ENCODE peak calls at places on chromosomes 16 and 17, in six cellular contexts. Z, X, O, T, M and F are unnamed samples. For H3K4me1, the result is how much of the 10 kb centered on the place peaks cover.

GRCh38 chr17:62626719-62627218 is 701 bp upstream of the MRC2 start:
- DNase-seq in Z (no peak), X (no peak), O (no peak), T (peak), M (peak), F (no peak)

GRCh38 chr17:27956601-27957445 is 63.7 kb upstream of the LYRM9 start:
- DNase-seq in Z (no peak), X (no peak), O (no peak), T (no peak), M (peak), F (peak)

GRCh38 chr17:78324391-78325075 is 35.3 kb downstream of the SOCS3 start:
- DNase-seq in Z (peak), X (no peak), O (no peak), T (peak), M (peak), F (peak)

GRCh38 chr16:82045471-82046178 is 10.6 kb downstream of the HSD17B2 start:
- DNase-seq in Z (no peak), X (no peak), O (no peak), T (no peak), M (no peak), F (no peak)

GRCh38 chr16:67110136-67110847 is 551 bp downstream of the PHAF1 start:
- DNase-seq in Z (no peak), X (peak), O (no peak), T (no peak), M (peak), F (no peak)

GRCh38 chr16:12089492-12090161 is 113.1 kb downstream of the SNX29 start:
- DNase-seq in Z (no peak), X (peak), O (peak), T (peak), M (peak), F (peak)

GRCh38 chr16:79411805-79412204 is 188.7 kb downstream of the MAF start:
- DNase-seq in Z (no peak), X (no peak), O (no peak), T (no peak), M (no peak), F (no peak)

GRCh38 chr17:71176928-71177443 is 943.8 kb upstream of the SOX9 start:
- DNase-seq in Z (no peak), X (no peak), O (no peak), T (no peak), M (no peak), F (no peak)

GRCh38 chr17:66423436-66423922 is 121.1 kb downstream of the PRKCA start:
- DNase-seq in Z (no peak), X (no peak), O (no peak), T (no peak), M (no peak), F (no peak)

GRCh38 chr17:58083491-58084316 is 485 bp downstream of the DYNLL2 start:
- DNase-seq in Z (peak), X (peak), O (peak), T (peak), M (peak), F (peak)

GRCh38 chr16:73020409-73020884 is 27.5 kb downstream of the ZFHX3 start:
- DNase-seq in Z (peak), X (no peak), O (peak), T (peak), M (peak), F (peak)

GRCh38 chr17:48528153-48528912 is 2.5 kb downstream of the HOXB1 start:
- DNase-seq in Z (no peak), X (no peak), O (no peak), T (no peak), M (no peak), F (peak)

GRCh38 chr16:55955845-55956244 is 80.7 kb upstream of the CES5A start:
- DNase-seq in Z (peak), X (no peak), O (no peak), T (peak), M (no peak), F (no peak)

GRCh38 chr17:58084317-58084981 is 1.2 kb downstream of the DYNLL2 start:
- DNase-seq in Z (no peak), X (peak), O (peak), T (peak), M (peak), F (peak)

GRCh38 chr17:21043296-21044232 is 753 bp upstream of the USP22 start:
- DNase-seq in Z (peak), X (peak), O (peak), T (peak), M (peak), F (peak)

GRCh38 chr17:21042434-21043295 is at the start of gene USP22:
- DNase-seq in Z (no peak), X (peak), O (peak), T (no peak), M (no peak), F (peak)

GRCh38 chr17:21041753-21042433 is 918 bp downstream of the USP22 start:
- DNase-seq in Z (peak), X (peak), O (peak), T (peak), M (peak), F (peak)

GRCh38 chr17:21037117-21037803 is 5.6 kb downstream of the USP22 start:
- DNase-seq in Z (no peak), X (no peak), O (no peak), T (no peak), M (no peak), F (no peak)

GRCh38 chr17:21039839-21040575 is 2.8 kb downstream of the USP22 start:
- DNase-seq in Z (no peak), X (peak), O (no peak), T (no peak), M (peak), F (no peak)
- H3K4me1 ChIP-seq in Z (half or more), X (half or more), O (half or more), T (half or more), M (under half), F (under half)

GRCh38 chr16:75644240-75645012 is 3.0 kb downstream of the KARS1 start:
- DNase-seq in Z (no peak), X (peak), O (no peak), T (no peak), M (no peak), F (no peak)
- H3K4me3 ChIP-seq in Z (no peak), X (peak), O (no peak), T (no peak), M (no peak), F (peak)

DNA sequence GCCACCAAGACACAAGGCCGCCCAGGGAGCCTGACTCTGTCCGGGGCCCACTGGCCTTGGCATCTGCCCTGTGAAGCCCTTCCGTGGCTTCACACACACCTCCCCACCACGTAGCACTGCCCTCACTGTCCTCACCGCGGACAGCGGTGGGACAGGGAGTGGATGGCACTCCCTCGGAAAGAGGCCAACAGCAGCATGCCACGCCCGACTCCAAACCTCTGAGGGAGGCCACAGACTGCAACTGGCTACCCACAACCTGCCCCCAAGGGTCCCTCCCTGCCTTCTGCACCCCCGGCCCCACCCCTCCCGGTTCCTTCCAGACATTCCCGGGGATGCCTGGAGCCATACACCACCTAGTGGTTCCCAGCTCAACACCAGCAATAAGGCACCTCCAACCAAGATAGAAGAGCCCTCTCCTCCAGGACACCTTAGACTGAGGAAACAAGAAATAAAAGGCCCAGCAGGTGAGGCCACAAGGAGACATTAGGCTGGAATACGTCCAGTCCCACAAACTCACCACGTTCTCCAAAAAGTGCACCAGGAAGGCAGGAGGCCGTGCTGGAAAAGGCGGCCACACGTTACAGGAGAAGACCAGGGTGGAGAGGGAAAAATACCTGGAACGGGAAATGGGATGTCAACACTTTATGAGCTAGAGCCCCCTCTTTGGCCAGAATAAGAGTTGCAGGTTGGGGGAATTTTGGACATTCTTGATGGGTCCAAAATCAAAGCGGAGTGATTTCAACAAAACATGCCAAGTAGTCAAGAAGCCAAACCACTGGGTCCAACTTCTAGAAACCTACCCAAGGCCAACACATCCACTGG is 310.0 kb downstream of the SOX9 start:
- DNase-seq in Z (no peak), X (no peak), O (no peak), T (no peak), M (no peak), F (peak)
- H3K4me1 ChIP-seq in Z (under half), X (under half), O (under half), T (under half), M (under half), F (under half)

GRCh38 chr17:73901661-73902415 is 257.6 kb upstream of the SDK2 start:
- DNase-seq in Z (peak), X (peak), O (peak), T (peak), M (peak), F (peak)
- H3K4me3 ChIP-seq in Z (peak), X (no peak), O (peak), T (peak), M (peak), F (peak)

GRCh38 chr16:866252-866651 is 65.7 kb upstream of the GNG13 start:
- DNase-seq in Z (no peak), X (no peak), O (no peak), T (no peak), M (no peak), F (no peak)
- H3K4me1 ChIP-seq in Z (under half), X (under half), O (under half), T (under half), M (under half), F (under half)

GRCh38 chr17:21286066-21286770 is 1.7 kb downstream of the MAP2K3 start:
- DNase-seq in Z (peak), X (peak), O (peak), T (peak), M (peak), F (no peak)

GRCh38 chr17:21288581-21289017 is 4.1 kb downstream of the MAP2K3 start:
- DNase-seq in Z (no peak), X (peak), O (no peak), T (no peak), M (no peak), F (no peak)

GRCh38 chr17:21286771-21287702 is 2.5 kb downstream of the MAP2K3 start:
- DNase-seq in Z (peak), X (peak), O (peak), T (no peak), M (no peak), F (no peak)

GRCh38 chr17:21289175-21289901 is 4.8 kb downstream of the MAP2K3 start:
- DNase-seq in Z (no peak), X (no peak), O (no peak), T (no peak), M (no peak), F (no peak)

GRCh38 chr17:21287703-21288449 is 3.4 kb downstream of the MAP2K3 start:
- DNase-seq in Z (peak), X (peak), O (peak), T (peak), M (peak), F (no peak)
- H3K4me3 ChIP-seq in Z (peak), X (peak), O (peak), T (peak), M (no peak), F (no peak)

DNA sequence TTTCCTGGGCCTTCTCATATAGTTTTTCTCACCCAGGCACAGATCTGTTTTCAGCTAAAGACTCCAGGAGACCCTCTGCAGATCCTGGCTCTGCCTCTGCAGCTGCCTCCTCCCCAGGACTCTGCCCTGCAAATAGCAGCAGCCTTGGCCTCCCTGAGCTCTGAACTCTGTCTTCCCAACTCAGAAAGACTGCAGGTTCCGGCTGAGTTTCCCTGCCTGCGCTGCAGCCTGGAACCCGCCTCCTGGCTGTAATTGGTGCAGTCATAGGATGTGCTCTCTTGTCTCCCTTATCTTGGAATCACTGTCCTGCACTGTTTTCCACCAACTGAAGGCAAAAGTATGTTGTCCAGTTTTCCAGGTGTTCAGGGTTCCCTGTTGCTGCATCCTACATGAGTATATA is 14.3 kb upstream of the DNASE1 start:
- DNase-seq in Z (no peak), X (no peak), O (no peak), T (no peak), M (no peak), F (no peak)
- H3K4me1 ChIP-seq in Z (under half), X (under half), O (under half), T (under half), M (half or more), F (under half)

GRCh38 chr16:86580063-86580797 is 1.9 kb downstream of the FOXL1 start:
- DNase-seq in Z (no peak), X (no peak), O (no peak), T (no peak), M (no peak), F (no peak)
- H3K4me3 ChIP-seq in Z (peak), X (no peak), O (peak), T (peak), M (no peak), F (no peak)

GRCh38 chr16:16021988-16022682 is 72.7 kb downstream of the ABCC1 start:
- DNase-seq in Z (peak), X (peak), O (peak), T (peak), M (peak), F (peak)
- H3K4me1 ChIP-seq in Z (under half), X (half or more), O (half or more), T (half or more), M (under half), F (under half)